ENCODE peak calls at places on chromosomes 6 and 20, in six cellular contexts. C is amygdala, F is HEK293T, A is nucleus accumbens, T is brain microvascular endothelial cell, V is H4. I is an unnamed sample.

GRCh38 chr20:20593447-20594170 is 118.8 kb downstream of the RALGAPA2 start:
- DNase-seq in F (peak), C (peak), V (peak), A (no peak), T (peak), I (no peak)

GRCh38 chr6:28218312-28219248 is 6.5 kb upstream of the ZSCAN9 start:
- DNase-seq in F (peak), C (peak), V (peak), A (peak), T (peak), I (peak)

GRCh38 chr20:1861347-1861987 is 33.7 kb upstream of the SIRPA start:
- DNase-seq in V (no peak), F (no peak), C (no peak), T (peak), A (no peak), I (peak)

GRCh38 chr6:35719830-35720733 is 16.8 kb upstream of the ARMC12 start:
- DNase-seq in C (peak), V (no peak), F (peak), T (peak), A (peak), I (no peak)

GRCh38 chr6:33718713-33719112 is 7.2 kb upstream of the UQCC2 start:
- DNase-seq in A (no peak), C (no peak), V (no peak), T (no peak), F (no peak), I (no peak)

GRCh38 chr20:19692685-19693119 is 65.4 kb upstream of the RIN2 start:
- DNase-seq in A (peak), V (no peak), C (no peak), F (peak), T (peak), I (peak)

GRCh38 chr6:23478324-23478723 is 647.7 kb upstream of the NRSN1 start:
- DNase-seq in A (no peak), T (no peak), V (no peak), F (no peak), C (no peak), I (no peak)

GRCh38 chr20:13285408-13285807 is 64.3 kb downstream of the ISM1 start:
- DNase-seq in A (no peak), T (no peak), V (no peak), F (no peak), C (no peak), I (no peak)

GRCh38 chr6:125114248-125114858 is 39.2 kb upstream of the TPD52L1 start:
- DNase-seq in V (peak), F (peak), T (peak), C (no peak), A (no peak), I (peak)

GRCh38 chr20:32517914-32518592 is 67.1 kb downstream of the NOL4L start:
- DNase-seq in F (no peak), V (no peak), C (no peak), A (no peak), T (no peak), I (no peak)

GRCh38 chr6:70686548-70687133 is 19.0 kb downstream of the SMAP1 start:
- DNase-seq in F (no peak), V (no peak), T (peak), A (no peak), C (no peak), I (peak)

GRCh38 chr20:36305602-36306556 is at the start of gene DLGAP4:
- DNase-seq in A (no peak), V (no peak), C (no peak), T (no peak), F (peak), I (no peak)

GRCh38 chr6:47028835-47029360 is 13.2 kb downstream of the ADGRF1 start:
- DNase-seq in T (no peak), C (no peak), A (no peak), V (no peak), F (no peak), I (no peak)